ENCODE peak calls at places on chromosomes 3 and 15, in five cellular contexts. L is effector memory CD4-positive, alpha-beta T cell; V is adipocyte; B is brain microvascular endothelial cell; K is uterus. O is an unnamed sample. For H3K36me3, the result is how much of the 10 kb centered on the place peaks cover.

GRCh38 chr3:102444101-102444500 is 9.3 kb downstream of the ZPLD1 start:
- DNase-seq in L (no peak), V (peak), B (no peak), K (no peak), O (no peak)

GRCh38 chr3:173933113-173933512 is 535.6 kb downstream of the NLGN1 start:
- DNase-seq in L (no peak), V (no peak), B (no peak), K (no peak), O (no peak)

GRCh38 chr15:58124585-58124984 is 13.6 kb upstream of the AQP9 start:
- DNase-seq in L (no peak), V (no peak), B (no peak), K (no peak), O (no peak)

GRCh38 chr15:56672721-56673120 is 60.6 kb downstream of the ZNF280D start:
- DNase-seq in L (no peak), V (peak), B (peak), K (no peak), O (no peak)

GRCh38 chr3:192642651-192643050 is 84.7 kb downstream of the FGF12 start:
- DNase-seq in L (no peak), V (no peak), B (no peak), K (no peak), O (no peak)

GRCh38 chr15:28021281-28022039 is 77.7 kb downstream of the OCA2 start:
- DNase-seq in L (no peak), V (peak), B (peak), K (no peak), O (peak)

GRCh38 chr3:72665701-72666443 is 182.4 kb downstream of the SHQ1 start:
- DNase-seq in L (no peak), V (peak), B (peak), K (no peak), O (peak)

GRCh38 chr3:39358302-39358701 is 24.9 kb upstream of the SLC25A38 start:
- DNase-seq in L (no peak), V (no peak), B (no peak), K (no peak), O (no peak)

GRCh38 chr3:171646357-171647133 is 163.7 kb downstream of the PLD1 start:
- DNase-seq in L (no peak), V (peak), B (no peak), K (no peak), O (peak)

GRCh38 chr15:50907866-50908208 is 646 bp upstream of the AP4E1 start:
- DNase-seq in L (peak), V (peak), B (no peak), K (no peak), O (no peak)

GRCh38 chr3:127101411-127102067 is 91.4 kb upstream of the PRR23E start:
- DNase-seq in L (no peak), V (no peak), B (no peak), K (no peak), O (no peak)

GRCh38 chr15:99925661-99926461 is 192.6 kb upstream of the LYSMD4 start:
- DNase-seq in L (peak), V (peak), B (no peak), K (peak), O (peak)

GRCh38 chr3:148601766-148602685 is 95.7 kb upstream of the AGTR1 start:
- DNase-seq in L (no peak), V (peak), B (no peak), K (no peak), O (peak)

GRCh38 chr15:62748175-62748574 is 294.4 kb upstream of the TPM1 start:
- DNase-seq in L (no peak), V (no peak), B (no peak), K (no peak), O (no peak)

GRCh38 chr3:194608981-194609380 is 24.2 kb downstream of the TMEM44 start:
- DNase-seq in L (no peak), V (no peak), B (no peak), K (no peak), O (no peak)
- H3K4me3 ChIP-seq in L (no peak), V (no peak), B (no peak), K (no peak), O (no peak)

DNA sequence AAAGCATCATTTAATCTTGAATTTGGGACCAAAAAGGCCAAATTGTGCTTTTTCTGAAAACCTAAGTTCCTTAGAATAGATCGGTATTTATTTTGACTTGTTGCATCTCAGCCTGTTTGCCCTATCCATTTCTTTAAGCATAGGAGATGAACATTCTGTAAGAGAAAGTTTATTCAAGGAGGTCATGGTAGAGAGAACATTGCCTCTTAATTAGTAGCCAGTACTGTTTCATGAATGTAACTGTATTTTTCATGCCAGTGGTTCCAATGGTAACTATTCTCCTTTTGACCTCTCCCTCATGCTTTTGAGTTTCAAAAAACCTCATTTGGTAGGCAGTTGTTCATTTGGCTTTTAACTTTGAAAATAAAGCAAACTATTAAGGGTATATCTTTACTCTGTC is 55.4 kb downstream of the ARMC8 start:
- DNase-seq in L (no peak), V (no peak), B (no peak), K (no peak), O (no peak)
- H3K36me3 ChIP-seq in L (under half), V (half or more), B (under half), K (under half), O (under half)

DNA sequence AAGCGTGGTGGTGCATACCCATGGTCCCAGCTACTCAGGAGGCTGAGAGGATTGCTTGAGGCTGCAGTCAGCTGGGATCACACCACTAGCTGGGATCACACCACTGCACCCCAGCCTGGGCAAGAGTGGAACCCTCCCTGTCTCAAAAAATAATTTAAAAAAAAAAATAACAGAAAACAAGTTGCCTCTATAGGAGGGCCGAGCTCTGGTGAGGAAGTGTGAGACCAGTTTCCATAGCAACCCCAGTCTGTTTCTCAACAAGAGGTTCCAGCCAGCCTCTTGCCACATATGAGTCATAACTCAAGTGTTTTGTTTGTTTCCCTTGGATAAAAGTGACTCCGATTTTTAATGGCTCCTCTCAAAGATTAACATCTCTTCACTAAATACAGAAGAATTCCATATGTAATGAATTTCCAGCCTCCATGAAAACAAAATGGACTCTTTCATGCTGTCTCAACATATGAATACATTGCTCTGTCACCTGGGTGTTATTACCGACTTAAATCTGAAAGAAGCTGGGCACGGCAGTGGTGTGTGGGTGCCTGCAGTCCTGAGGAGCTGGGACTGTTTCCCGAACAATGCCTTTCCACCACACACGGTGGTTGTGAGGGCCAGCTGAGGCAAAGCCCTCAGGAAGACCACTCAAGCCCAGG is 19.7 kb downstream of the TMEM43 start:
- DNase-seq in L (peak), V (peak), B (peak), K (peak), O (peak)
- H3K4me3 ChIP-seq in L (peak), V (peak), B (peak), K (no peak), O (no peak)

GRCh38 chr3:129289201-129289921 is 10.7 kb downstream of the HMCES start:
- DNase-seq in L (no peak), V (peak), B (peak), K (no peak), O (no peak)
- H3K36me3 ChIP-seq in L (under half), V (half or more), B (under half), K (under half), O (under half)

DNA sequence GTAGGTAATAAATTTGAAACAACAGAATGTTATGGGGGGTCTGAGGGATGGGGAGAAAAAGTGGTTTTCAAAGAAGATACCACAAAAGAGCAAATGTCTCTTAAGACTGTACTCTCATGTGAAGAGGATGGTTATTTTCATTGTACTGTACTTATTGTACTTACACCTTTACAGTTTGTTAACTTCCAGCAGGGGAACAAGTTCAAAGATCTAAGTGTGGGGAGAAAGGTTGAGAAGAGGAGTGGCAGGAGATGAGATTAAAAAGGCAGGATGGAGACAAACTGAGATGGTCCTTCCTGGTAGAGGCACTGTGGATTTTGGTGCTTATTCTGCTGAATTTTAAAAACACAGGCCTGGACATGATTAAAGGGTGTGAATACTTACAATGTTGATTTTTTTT is 5.4 kb upstream of the ZCWPW2 start:
- DNase-seq in L (no peak), V (no peak), B (no peak), K (no peak), O (no peak)
- H3K4me3 ChIP-seq in L (no peak), V (no peak), B (no peak), K (no peak), O (no peak)

GRCh38 chr3:33277193-33277882 is at the start of gene FBXL2:
- DNase-seq in L (no peak), V (peak), B (peak), K (peak), O (peak)
- H3K36me3 ChIP-seq in L (under half), V (under half), B (under half), K (under half), O (under half)

GRCh38 chr3:196397941-196398340 is 34.3 kb downstream of the UBXN7 start:
- DNase-seq in L (no peak), V (no peak), B (no peak), K (no peak), O (no peak)
- H3K4me3 ChIP-seq in L (no peak), V (no peak), B (no peak), K (no peak), O (no peak)

DNA sequence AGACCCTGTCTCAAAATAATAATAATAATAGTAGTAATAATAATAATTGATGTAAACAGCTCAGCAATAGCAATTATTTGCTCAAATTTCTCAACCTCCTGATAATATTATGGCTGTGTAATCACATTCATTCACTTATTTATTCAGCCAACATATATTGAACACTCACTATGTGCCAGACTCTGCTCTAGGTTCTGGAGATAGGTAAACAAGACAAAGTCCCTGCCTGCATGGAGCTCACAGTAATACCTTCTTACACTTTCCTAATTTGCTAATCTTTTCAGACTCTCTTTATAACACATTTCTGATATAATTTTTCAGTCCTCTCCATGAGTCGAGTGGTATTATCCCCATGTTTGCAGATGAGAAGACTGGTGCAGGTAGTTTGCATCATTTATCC is 137.6 kb downstream of the KLHL25 start:
- DNase-seq in L (no peak), V (no peak), B (no peak), K (no peak), O (no peak)
- H3K36me3 ChIP-seq in L (half or more), V (half or more), B (under half), K (under half), O (half or more)

DNA sequence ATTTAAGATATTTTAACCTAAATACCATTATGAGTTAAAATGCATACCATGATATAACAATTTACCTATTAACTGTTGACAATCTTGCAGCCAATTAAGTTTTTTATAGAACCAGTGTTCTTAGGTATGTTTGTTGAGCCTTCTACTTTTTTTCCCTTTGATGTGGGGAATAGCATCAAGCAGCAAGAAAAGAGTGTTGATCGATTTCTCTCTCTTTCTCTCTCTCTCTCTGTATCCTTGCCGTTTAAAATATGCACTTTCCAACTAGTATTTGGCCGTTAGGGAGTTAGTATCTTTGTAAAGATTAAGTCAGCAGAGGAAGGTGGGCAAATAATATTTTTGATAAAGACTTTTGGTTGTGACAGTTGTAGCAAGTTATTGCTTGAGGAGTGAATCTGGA is 5.9 kb downstream of the CHD2 start:
- DNase-seq in L (no peak), V (no peak), B (no peak), K (no peak), O (peak)
- H3K4me3 ChIP-seq in L (peak), V (peak), B (no peak), K (no peak), O (no peak)

DNA sequence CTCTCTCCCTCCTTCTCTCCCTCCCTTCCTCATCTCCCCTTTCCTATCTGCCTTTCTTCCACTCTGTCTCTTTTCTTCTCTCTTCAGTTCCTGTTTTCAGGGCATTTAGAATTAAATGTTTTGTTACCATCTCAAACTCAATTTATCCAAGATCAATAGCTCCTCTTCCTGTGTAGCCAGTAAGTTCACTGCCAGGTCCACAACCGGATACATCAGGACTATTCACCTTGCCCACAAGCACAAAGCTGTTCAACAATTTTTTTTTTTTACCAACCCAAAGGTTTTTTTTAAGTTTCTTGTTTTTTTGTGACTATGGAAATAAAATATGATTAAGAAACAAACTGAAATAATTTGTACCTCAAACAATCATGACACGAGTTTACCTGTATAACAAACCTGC is 26.1 kb downstream of the FBN1 start:
- DNase-seq in L (no peak), V (no peak), B (no peak), K (no peak), O (no peak)
- H3K36me3 ChIP-seq in L (under half), V (under half), B (under half), K (under half), O (under half)